ENCODE peak calls at places on chromosomes 3 and 15, in seven cellular contexts. One of them, this sample, is unnamed.

GRCh38 chr15:25060472-25060803 is 105.7 kb downstream of the SNRPN start:
- DNase-seq in DMS153: no peak
- DNase-seq in effector CD4-positive, alpha-beta T cell: no peak
- DNase-seq in NCI-H510A treated with DMSO at 0.1 percent for 48 hours: no peak
- DNase-seq in amniotic stem cell: no peak
- DNase-seq in stimulated activated CD4-positive, alpha-beta T cell treated with anti-CD3 and anti-CD28 coated beads, Interleukin-1b, Interleukin-23, amount 100 ng/mL, for 4 hours: no peak
- DNase-seq in NCI-H2171 treated with DMSO at 0.1 percent for 48 hours: no peak
- DNase-seq in this sample: no peak

GRCh38 chr3:115272036-115272824 is 125.1 kb upstream of the ZBTB20 start:
- DNase-seq in DMS153: no peak
- DNase-seq in effector CD4-positive, alpha-beta T cell: no peak
- DNase-seq in NCI-H510A treated with DMSO at 0.1 percent for 48 hours: no peak
- DNase-seq in amniotic stem cell: no peak
- DNase-seq in stimulated activated CD4-positive, alpha-beta T cell treated with anti-CD3 and anti-CD28 coated beads, Interleukin-1b, Interleukin-23, amount 100 ng/mL, for 4 hours: no peak
- DNase-seq in NCI-H2171 treated with DMSO at 0.1 percent for 48 hours: no peak
- DNase-seq in this sample: no peak

GRCh38 chr3:46001178-46001577 is 5.6 kb upstream of the FYCO1 start:
- DNase-seq in DMS153: no peak
- DNase-seq in effector CD4-positive, alpha-beta T cell: no peak
- DNase-seq in NCI-H510A treated with DMSO at 0.1 percent for 48 hours: no peak
- DNase-seq in amniotic stem cell: no peak
- DNase-seq in stimulated activated CD4-positive, alpha-beta T cell treated with anti-CD3 and anti-CD28 coated beads, Interleukin-1b, Interleukin-23, amount 100 ng/mL, for 4 hours: no peak
- DNase-seq in NCI-H2171 treated with DMSO at 0.1 percent for 48 hours: no peak
- DNase-seq in this sample: no peak

GRCh38 chr3:137121704-137122314 is 164.0 kb downstream of the IL20RB start:
- DNase-seq in DMS153: peak; percentile 3
- DNase-seq in effector CD4-positive, alpha-beta T cell: no peak
- DNase-seq in NCI-H510A treated with DMSO at 0.1 percent for 48 hours: no peak
- DNase-seq in amniotic stem cell: no peak
- DNase-seq in stimulated activated CD4-positive, alpha-beta T cell treated with anti-CD3 and anti-CD28 coated beads, Interleukin-1b, Interleukin-23, amount 100 ng/mL, for 4 hours: no peak
- DNase-seq in NCI-H2171 treated with DMSO at 0.1 percent for 48 hours: peak; percentile 53
- DNase-seq in this sample: peak; percentile 30

GRCh38 chr3:38644016-38644661 is 5.3 kb downstream of the SCN5A start:
- DNase-seq in DMS153: no peak
- DNase-seq in effector CD4-positive, alpha-beta T cell: no peak
- DNase-seq in NCI-H510A treated with DMSO at 0.1 percent for 48 hours: no peak
- DNase-seq in amniotic stem cell: no peak
- DNase-seq in stimulated activated CD4-positive, alpha-beta T cell treated with anti-CD3 and anti-CD28 coated beads, Interleukin-1b, Interleukin-23, amount 100 ng/mL, for 4 hours: no peak
- DNase-seq in NCI-H2171 treated with DMSO at 0.1 percent for 48 hours: no peak
- DNase-seq in this sample: no peak

GRCh38 chr15:96115642-96116041 is 214.9 kb upstream of the NR2F2 start:
- DNase-seq in DMS153: no peak
- DNase-seq in effector CD4-positive, alpha-beta T cell: no peak
- DNase-seq in NCI-H510A treated with DMSO at 0.1 percent for 48 hours: no peak
- DNase-seq in amniotic stem cell: no peak
- DNase-seq in stimulated activated CD4-positive, alpha-beta T cell treated with anti-CD3 and anti-CD28 coated beads, Interleukin-1b, Interleukin-23, amount 100 ng/mL, for 4 hours: no peak
- DNase-seq in NCI-H2171 treated with DMSO at 0.1 percent for 48 hours: no peak
- DNase-seq in this sample: no peak

GRCh38 chr3:90052425-90052950 is 945.1 kb downstream of the EPHA3 start:
- DNase-seq in DMS153: no peak
- DNase-seq in effector CD4-positive, alpha-beta T cell: no peak
- DNase-seq in NCI-H510A treated with DMSO at 0.1 percent for 48 hours: no peak
- DNase-seq in amniotic stem cell: no peak
- DNase-seq in stimulated activated CD4-positive, alpha-beta T cell treated with anti-CD3 and anti-CD28 coated beads, Interleukin-1b, Interleukin-23, amount 100 ng/mL, for 4 hours: no peak
- DNase-seq in NCI-H2171 treated with DMSO at 0.1 percent for 48 hours: no peak
- DNase-seq in this sample: no peak

GRCh38 chr3:29408676-29409075 is 127.8 kb downstream of the RBMS3 start:
- DNase-seq in DMS153: no peak
- DNase-seq in effector CD4-positive, alpha-beta T cell: no peak
- DNase-seq in NCI-H510A treated with DMSO at 0.1 percent for 48 hours: no peak
- DNase-seq in amniotic stem cell: no peak
- DNase-seq in stimulated activated CD4-positive, alpha-beta T cell treated with anti-CD3 and anti-CD28 coated beads, Interleukin-1b, Interleukin-23, amount 100 ng/mL, for 4 hours: no peak
- DNase-seq in NCI-H2171 treated with DMSO at 0.1 percent for 48 hours: no peak
- DNase-seq in this sample: no peak

GRCh38 chr3:127726894-127727293 is 54.1 kb downstream of the ABTB1 start:
- DNase-seq in DMS153: no peak
- DNase-seq in effector CD4-positive, alpha-beta T cell: no peak
- DNase-seq in NCI-H510A treated with DMSO at 0.1 percent for 48 hours: no peak
- DNase-seq in amniotic stem cell: no peak
- DNase-seq in stimulated activated CD4-positive, alpha-beta T cell treated with anti-CD3 and anti-CD28 coated beads, Interleukin-1b, Interleukin-23, amount 100 ng/mL, for 4 hours: no peak
- DNase-seq in NCI-H2171 treated with DMSO at 0.1 percent for 48 hours: no peak
- DNase-seq in this sample: no peak

GRCh38 chr3:53109822-53110771 is 20.1 kb downstream of the RFT1 start:
- DNase-seq in DMS153: no peak
- DNase-seq in effector CD4-positive, alpha-beta T cell: no peak
- DNase-seq in NCI-H510A treated with DMSO at 0.1 percent for 48 hours: peak; percentile 57
- DNase-seq in amniotic stem cell: no peak
- DNase-seq in stimulated activated CD4-positive, alpha-beta T cell treated with anti-CD3 and anti-CD28 coated beads, Interleukin-1b, Interleukin-23, amount 100 ng/mL, for 4 hours: no peak
- DNase-seq in NCI-H2171 treated with DMSO at 0.1 percent for 48 hours: no peak
- DNase-seq in this sample: peak; percentile 17

GRCh38 chr15:73952171-73952912 is 26.1 kb downstream of the LOXL1 start:
- DNase-seq in DMS153: no peak
- DNase-seq in effector CD4-positive, alpha-beta T cell: no peak
- DNase-seq in NCI-H510A treated with DMSO at 0.1 percent for 48 hours: no peak
- DNase-seq in amniotic stem cell: no peak
- DNase-seq in stimulated activated CD4-positive, alpha-beta T cell treated with anti-CD3 and anti-CD28 coated beads, Interleukin-1b, Interleukin-23, amount 100 ng/mL, for 4 hours: no peak
- DNase-seq in NCI-H2171 treated with DMSO at 0.1 percent for 48 hours: no peak
- DNase-seq in this sample: no peak

GRCh38 chr3:98890960-98891910 is 10.3 kb downstream of the DCBLD2 start:
- DNase-seq in DMS153: no peak
- DNase-seq in effector CD4-positive, alpha-beta T cell: no peak
- DNase-seq in NCI-H510A treated with DMSO at 0.1 percent for 48 hours: no peak
- DNase-seq in amniotic stem cell: no peak
- DNase-seq in stimulated activated CD4-positive, alpha-beta T cell treated with anti-CD3 and anti-CD28 coated beads, Interleukin-1b, Interleukin-23, amount 100 ng/mL, for 4 hours: no peak
- DNase-seq in NCI-H2171 treated with DMSO at 0.1 percent for 48 hours: no peak
- DNase-seq in this sample: no peak

GRCh38 chr3:136899622-136900158 is 37.7 kb downstream of the NCK1 start:
- DNase-seq in DMS153: no peak
- DNase-seq in effector CD4-positive, alpha-beta T cell: no peak
- DNase-seq in NCI-H510A treated with DMSO at 0.1 percent for 48 hours: no peak
- DNase-seq in amniotic stem cell: no peak
- DNase-seq in stimulated activated CD4-positive, alpha-beta T cell treated with anti-CD3 and anti-CD28 coated beads, Interleukin-1b, Interleukin-23, amount 100 ng/mL, for 4 hours: no peak
- DNase-seq in NCI-H2171 treated with DMSO at 0.1 percent for 48 hours: no peak
- DNase-seq in this sample: no peak

GRCh38 chr3:112779558-112780480 is 66.8 kb downstream of the CD200R1L start:
- DNase-seq in DMS153: peak; percentile 8
- DNase-seq in effector CD4-positive, alpha-beta T cell: no peak
- DNase-seq in NCI-H510A treated with DMSO at 0.1 percent for 48 hours: no peak
- DNase-seq in amniotic stem cell: no peak
- DNase-seq in stimulated activated CD4-positive, alpha-beta T cell treated with anti-CD3 and anti-CD28 coated beads, Interleukin-1b, Interleukin-23, amount 100 ng/mL, for 4 hours: no peak
- DNase-seq in NCI-H2171 treated with DMSO at 0.1 percent for 48 hours: no peak
- DNase-seq in this sample: no peak

GRCh38 chr3:117688583-117688982 is 979.0 kb downstream of the TUSC7 start:
- DNase-seq in DMS153: peak; percentile 66
- DNase-seq in effector CD4-positive, alpha-beta T cell: no peak
- DNase-seq in NCI-H510A treated with DMSO at 0.1 percent for 48 hours: peak; percentile 47
- DNase-seq in amniotic stem cell: no peak
- DNase-seq in stimulated activated CD4-positive, alpha-beta T cell treated with anti-CD3 and anti-CD28 coated beads, Interleukin-1b, Interleukin-23, amount 100 ng/mL, for 4 hours: no peak
- DNase-seq in NCI-H2171 treated with DMSO at 0.1 percent for 48 hours: peak; percentile 32
- DNase-seq in this sample: peak; percentile 43

GRCh38 chr3:105232536-105232935 is 134.2 kb upstream of the ALCAM start:
- DNase-seq in DMS153: no peak
- DNase-seq in effector CD4-positive, alpha-beta T cell: no peak
- DNase-seq in NCI-H510A treated with DMSO at 0.1 percent for 48 hours: no peak
- DNase-seq in amniotic stem cell: no peak
- DNase-seq in stimulated activated CD4-positive, alpha-beta T cell treated with anti-CD3 and anti-CD28 coated beads, Interleukin-1b, Interleukin-23, amount 100 ng/mL, for 4 hours: no peak
- DNase-seq in NCI-H2171 treated with DMSO at 0.1 percent for 48 hours: no peak
- DNase-seq in this sample: no peak

GRCh38 chr15:87597346-87598052 is 659.0 kb downstream of the NTRK3 start:
- DNase-seq in DMS153: no peak
- DNase-seq in effector CD4-positive, alpha-beta T cell: no peak
- DNase-seq in NCI-H510A treated with DMSO at 0.1 percent for 48 hours: no peak
- DNase-seq in amniotic stem cell: no peak
- DNase-seq in stimulated activated CD4-positive, alpha-beta T cell treated with anti-CD3 and anti-CD28 coated beads, Interleukin-1b, Interleukin-23, amount 100 ng/mL, for 4 hours: no peak
- DNase-seq in NCI-H2171 treated with DMSO at 0.1 percent for 48 hours: no peak
- DNase-seq in this sample: no peak

GRCh38 chr3:186516645-186517044 is 27.5 kb downstream of the CRYGS start:
- DNase-seq in DMS153: no peak
- DNase-seq in effector CD4-positive, alpha-beta T cell: no peak
- DNase-seq in NCI-H510A treated with DMSO at 0.1 percent for 48 hours: no peak
- DNase-seq in amniotic stem cell: no peak
- DNase-seq in stimulated activated CD4-positive, alpha-beta T cell treated with anti-CD3 and anti-CD28 coated beads, Interleukin-1b, Interleukin-23, amount 100 ng/mL, for 4 hours: no peak
- DNase-seq in NCI-H2171 treated with DMSO at 0.1 percent for 48 hours: no peak
- DNase-seq in this sample: no peak

GRCh38 chr3:123627673-123628670 is 43.1 kb upstream of the HACD2 start:
- DNase-seq in DMS153: no peak
- DNase-seq in effector CD4-positive, alpha-beta T cell: no peak
- DNase-seq in NCI-H510A treated with DMSO at 0.1 percent for 48 hours: no peak
- DNase-seq in amniotic stem cell: no peak
- DNase-seq in stimulated activated CD4-positive, alpha-beta T cell treated with anti-CD3 and anti-CD28 coated beads, Interleukin-1b, Interleukin-23, amount 100 ng/mL, for 4 hours: no peak
- DNase-seq in NCI-H2171 treated with DMSO at 0.1 percent for 48 hours: peak; percentile 17
- DNase-seq in this sample: no peak

GRCh38 chr15:29034593-29035364 is 149.0 kb downstream of the APBA2 start:
- DNase-seq in DMS153: no peak
- DNase-seq in effector CD4-positive, alpha-beta T cell: no peak
- DNase-seq in NCI-H510A treated with DMSO at 0.1 percent for 48 hours: no peak
- DNase-seq in amniotic stem cell: no peak
- DNase-seq in stimulated activated CD4-positive, alpha-beta T cell treated with anti-CD3 and anti-CD28 coated beads, Interleukin-1b, Interleukin-23, amount 100 ng/mL, for 4 hours: no peak
- DNase-seq in NCI-H2171 treated with DMSO at 0.1 percent for 48 hours: no peak
- DNase-seq in this sample: no peak

GRCh38 chr3:160006282-160007163 is 17.9 kb downstream of the IL12A start:
- DNase-seq in DMS153: no peak
- DNase-seq in effector CD4-positive, alpha-beta T cell: no peak
- DNase-seq in NCI-H510A treated with DMSO at 0.1 percent for 48 hours: peak; percentile 70
- DNase-seq in amniotic stem cell: peak; percentile 70
- DNase-seq in stimulated activated CD4-positive, alpha-beta T cell treated with anti-CD3 and anti-CD28 coated beads, Interleukin-1b, Interleukin-23, amount 100 ng/mL, for 4 hours: no peak
- DNase-seq in NCI-H2171 treated with DMSO at 0.1 percent for 48 hours: peak; percentile 75
- DNase-seq in this sample: peak; percentile 53

GRCh38 chr3:46656778-46657556 is 36.5 kb downstream of the ALS2CL start:
- DNase-seq in DMS153: no peak
- DNase-seq in effector CD4-positive, alpha-beta T cell: no peak
- DNase-seq in NCI-H510A treated with DMSO at 0.1 percent for 48 hours: peak; percentile 39
- DNase-seq in amniotic stem cell: no peak
- DNase-seq in stimulated activated CD4-positive, alpha-beta T cell treated with anti-CD3 and anti-CD28 coated beads, Interleukin-1b, Interleukin-23, amount 100 ng/mL, for 4 hours: no peak
- DNase-seq in NCI-H2171 treated with DMSO at 0.1 percent for 48 hours: peak; percentile 12
- DNase-seq in this sample: no peak